ENCODE peak calls at places on chromosome 6, in seven cellular contexts. M is hypothalamus, O is left ventricle myocardium superior, H is DMS79 treated with DMSO at 0.1 percent for 48 hours, T is GM04504, S is T-cell, B is fibroblast of mammary gland. R is an unnamed sample.

GRCh38 chr6:40693767-40694166 is 106.6 kb upstream of the LRFN2 start:
- DNase-seq in H (no peak), S (no peak), O (no peak), T (no peak), M (no peak), B (no peak), R (no peak)

GRCh38 chr6:41711323-41712038 is 23.9 kb downstream of the TFEB start:
- DNase-seq in M (no peak), O (no peak), T (no peak), B (no peak), S (no peak), H (no peak), R (no peak)

GRCh38 chr6:85459224-85459901 is 9.5 kb downstream of the NT5E start:
- DNase-seq in T (peak; percentile 95), H (no peak), S (no peak), O (no peak), B (peak; percentile 95), M (no peak), R (no peak)

GRCh38 chr6:10831609-10832008 is 6.7 kb downstream of the MAK start:
- DNase-seq in O (no peak), B (no peak), H (no peak), T (no peak), M (no peak), S (no peak), R (no peak)

GRCh38 chr6:6125495-6125894 is 118.8 kb upstream of the NRN1 start:
- DNase-seq in S (no peak), T (no peak), O (no peak), M (no peak), H (no peak), B (no peak), R (no peak)

GRCh38 chr6:169779092-169779815 is 27.8 kb downstream of the ERMARD start:
- DNase-seq in S (no peak), B (no peak), H (no peak), O (no peak), M (no peak), T (no peak), R (no peak)

GRCh38 chr6:3392059-3392458 is 64.8 kb downstream of the SLC22A23 start:
- DNase-seq in S (no peak), H (no peak), B (no peak), T (no peak), M (no peak), O (no peak), R (no peak)

GRCh38 chr6:56495654-56496053 is 147.0 kb downstream of the DST start:
- DNase-seq in H (no peak), M (no peak), T (no peak), B (no peak), O (no peak), S (no peak), R (no peak)

GRCh38 chr6:166008441-166009369 is 158.9 kb downstream of the TBXT start:
- DNase-seq in B (peak; percentile 73), S (no peak), T (no peak), H (no peak), O (peak; percentile 59), M (no peak), R (no peak)

GRCh38 chr6:169345198-169345597 is 91.6 kb upstream of the THBS2 start:
- DNase-seq in O (no peak), H (no peak), M (no peak), T (no peak), B (peak; percentile 34), S (no peak), R (no peak)

GRCh38 chr6:105304366-105304765 is 98.5 kb downstream of the PREP start:
- DNase-seq in M (no peak), B (no peak), O (no peak), T (no peak), S (no peak), H (no peak), R (no peak)

GRCh38 chr6:157558049-157558448 is 177.1 kb downstream of the ZDHHC14 start:
- DNase-seq in B (no peak), M (no peak), S (no peak), T (no peak), O (no peak), H (no peak), R (no peak)

GRCh38 chr6:112181130-112181529 is 73.2 kb downstream of the LAMA4 start:
- DNase-seq in H (no peak), T (no peak), B (no peak), M (no peak), S (no peak), O (no peak), R (no peak)

R was measured in body of pancreas.